ENCODE peak calls at places on chromosomes 11 and 22, in nine cellular contexts. G is effector memory CD4-positive, alpha-beta T cell; T is iris pigment epithelial cell; K is COR-L47; V is foreskin fibroblast; P is choroid plexus epithelial cell; I is GM20000; A is cerebellar nuclear complex; S is BJ. O is an unnamed sample.

GRCh38 chr22:32815943-32816342 is 14.4 kb downstream of the TIMP3 start:
- DNase-seq in G (no peak), T (no peak), K (no peak), V (no peak), P (no peak), I (no peak), A (no peak), S (no peak), O (no peak)

GRCh38 chr11:70841264-70841663 is 411.1 kb downstream of the SHANK2 start:
- DNase-seq in G (no peak), T (no peak), K (no peak), V (no peak), P (no peak), I (no peak), A (no peak), S (no peak), O (no peak)

GRCh38 chr22:24826710-24827285 is 20.8 kb downstream of the SGSM1 start:
- DNase-seq in G (no peak), T (no peak), K (no peak), V (no peak), P (no peak), I (no peak), A (no peak), S (no peak), O (no peak)

GRCh38 chr11:48006301-48006992 is 26.1 kb downstream of the PTPRJ start:
- DNase-seq in G (no peak), T (peak), K (no peak), V (peak), P (peak), I (peak), A (no peak), S (no peak), O (no peak)

GRCh38 chr11:122192634-122193245 is 76.7 kb upstream of the BLID start:
- DNase-seq in G (no peak), T (peak), K (no peak), V (peak), P (peak), I (no peak), A (no peak), S (no peak), O (no peak)

GRCh38 chr22:19579113-19579811 is 55.1 kb upstream of the CLDN5 start:
- DNase-seq in G (no peak), T (no peak), K (no peak), V (no peak), P (no peak), I (no peak), A (no peak), S (no peak), O (no peak)

GRCh38 chr11:86620796-86621575 is 51.4 kb downstream of the ME3 start:
- DNase-seq in G (no peak), T (peak), K (no peak), V (peak), P (peak), I (no peak), A (no peak), S (peak), O (no peak)

GRCh38 chr11:61880050-61880449 is 11.3 kb downstream of the FADS3 start:
- DNase-seq in G (no peak), T (no peak), K (no peak), V (no peak), P (no peak), I (peak), A (no peak), S (no peak), O (no peak)

GRCh38 chr22:24330636-24331035 is 60.0 kb downstream of the SPECC1L start:
- DNase-seq in G (no peak), T (peak), K (no peak), V (peak), P (peak), I (no peak), A (no peak), S (no peak), O (no peak)

GRCh38 chr11:102780491-102780918 is at the start of gene MMP10:
- DNase-seq in G (no peak), T (peak), K (peak), V (peak), P (peak), I (no peak), A (no peak), S (no peak), O (no peak)

GRCh38 chr11:134025086-134025437 is 43.8 kb upstream of the JAM3 start:
- DNase-seq in G (no peak), T (no peak), K (no peak), V (no peak), P (no peak), I (no peak), A (no peak), S (no peak), O (no peak)

GRCh38 chr22:45270095-45271020 is 14.4 kb upstream of the UPK3A start:
- DNase-seq in G (no peak), T (no peak), K (no peak), V (no peak), P (peak), I (no peak), A (no peak), S (no peak), O (no peak)

GRCh38 chr11:61347916-61348461 is 13.7 kb downstream of the CYB561A3 start:
- DNase-seq in G (no peak), T (peak), K (no peak), V (peak), P (peak), I (no peak), A (no peak), S (no peak), O (no peak)

GRCh38 chr11:28704801-28705200 is 596.6 kb downstream of the METTL15 start:
- DNase-seq in G (no peak), T (no peak), K (no peak), V (no peak), P (no peak), I (no peak), A (no peak), S (no peak), O (no peak)

GRCh38 chr11:79304599-79305212 is 136.1 kb downstream of the TENM4 start:
- DNase-seq in G (no peak), T (no peak), K (no peak), V (peak), P (peak), I (peak), A (no peak), S (no peak), O (no peak)